ENCODE peak calls at places on chromosomes 11 and 22, in seven cellular contexts. S is CD4-positive, alpha-beta T cell; A is AG04450; H is NCI-H510A treated with DMSO at 0.1 percent for 48 hours; D is activated naive CD8-positive, alpha-beta T cell treated with anti-CD3 and anti-CD28 coated beads, Interleukin-2, amount 50 U/mL, for 16 hours; P is non-pigmented ciliary epithelial cell; Y is GM12865. Z is an unnamed sample.

GRCh38 chr11:46664612-46665011 is 35.8 kb downstream of the ARHGAP1 start:
- DNase-seq in H (no peak), A (no peak), Y (no peak), D (no peak), P (no peak), S (no peak), Z (peak)

GRCh38 chr11:110759972-110760381 is 47.7 kb upstream of the ARHGAP20 start:
- DNase-seq in H (no peak), P (peak), Y (no peak), A (no peak), S (no peak), D (no peak), Z (no peak)

GRCh38 chr11:123856444-123856843 is 29.0 kb downstream of the TMEM225 start:
- DNase-seq in A (no peak), Y (no peak), S (no peak), P (no peak), H (no peak), D (no peak), Z (no peak)

GRCh38 chr22:18048441-18048898 is 24.1 kb upstream of the MICAL3 start:
- DNase-seq in P (no peak), S (no peak), H (no peak), Y (no peak), D (no peak), A (peak), Z (peak)

GRCh38 chr11:66639066-66639813 is 737 bp downstream of the RBM4 start:
- DNase-seq in Y (peak), D (no peak), S (peak), H (peak), A (no peak), P (no peak), Z (no peak)

GRCh38 chr11:46357483-46357936 is 10.2 kb downstream of the DGKZ start:
- DNase-seq in A (no peak), S (no peak), P (no peak), D (no peak), Y (no peak), H (no peak), Z (no peak)

GRCh38 chr22:47199261-47199948 is 437.0 kb downstream of the TBC1D22A start:
- DNase-seq in A (no peak), H (no peak), S (no peak), P (no peak), D (no peak), Y (no peak), Z (no peak)

GRCh38 chr11:134261626-134262488 is 8.5 kb downstream of the ACAD8 start:
- DNase-seq in A (no peak), Y (peak), S (peak), H (no peak), P (no peak), D (no peak), Z (peak)

GRCh38 chr11:132586801-132587200 is 945.5 kb downstream of the OPCML start:
- DNase-seq in D (no peak), P (no peak), S (no peak), A (peak), H (no peak), Y (no peak), Z (no peak)

GRCh38 chr11:47412152-47412746 is 3.9 kb downstream of the SLC39A13 start:
- DNase-seq in Y (peak), D (no peak), H (no peak), A (no peak), P (no peak), S (peak), Z (peak)

GRCh38 chr11:86383314-86383713 is 8.6 kb downstream of the CCDC81 start:
- DNase-seq in Y (no peak), A (no peak), H (no peak), D (no peak), S (no peak), P (no peak), Z (no peak)

GRCh38 chr11:32446227-32446626 is 10.9 kb upstream of the WT1 start:
- DNase-seq in P (no peak), H (no peak), D (no peak), A (no peak), S (no peak), Y (no peak), Z (no peak)

GRCh38 chr11:29129850-29130249 is 887.0 kb downstream of the KCNA4 start:
- DNase-seq in D (no peak), P (no peak), A (no peak), S (no peak), H (no peak), Y (no peak), Z (peak)

GRCh38 chr11:63552921-63553320 is 10.3 kb downstream of the PLAAT2 start:
- DNase-seq in D (no peak), P (no peak), Y (no peak), H (no peak), A (no peak), S (no peak), Z (no peak)

GRCh38 chr11:133927690-133928627 is 28.8 kb downstream of the IGSF9B start:
- DNase-seq in D (peak), P (no peak), S (peak), H (peak), Y (peak), A (peak), Z (peak)

GRCh38 chr11:41201156-41201555 is 258.3 kb downstream of the LRRC4C start:
- DNase-seq in A (no peak), Y (peak), S (no peak), H (peak), D (no peak), P (no peak), Z (no peak)

GRCh38 chr11:134402910-134403309 is 9.1 kb downstream of the B3GAT1 start:
- DNase-seq in D (no peak), P (no peak), H (no peak), Y (no peak), A (no peak), S (no peak), Z (no peak)

GRCh38 chr11:108289699-108290098 is 66.8 kb downstream of the ATM start:
- DNase-seq in H (peak), A (no peak), P (no peak), S (no peak), D (no peak), Y (peak), Z (no peak)

GRCh38 chr11:12682730-12683500 is 8.7 kb downstream of the TEAD1 start:
- DNase-seq in Y (no peak), H (no peak), S (no peak), A (no peak), D (no peak), P (no peak), Z (peak)

GRCh38 chr22:43964314-43964857 is 9.1 kb downstream of the SAMM50 start:
- DNase-seq in S (no peak), Y (no peak), A (no peak), P (no peak), D (no peak), H (no peak), Z (no peak)

GRCh38 chr22:24247011-24247507 is 2.2 kb upstream of the GGT5 start:
- DNase-seq in Y (no peak), D (no peak), P (no peak), H (no peak), S (no peak), A (no peak), Z (no peak)

GRCh38 chr11:77503006-77503405 is 29.1 kb upstream of the PAK1 start:
- DNase-seq in S (no peak), A (no peak), D (no peak), P (no peak), H (no peak), Y (no peak), Z (no peak)

GRCh38 chr11:67638535-67639437 is 777 bp downstream of the TBX10 start:
- DNase-seq in H (no peak), A (no peak), P (no peak), S (no peak), D (no peak), Y (no peak), Z (no peak)

GRCh38 chr11:105767945-105768344 is 158.1 kb downstream of the GRIA4 start:
- DNase-seq in A (no peak), S (no peak), H (no peak), P (no peak), Y (no peak), D (no peak), Z (no peak)

GRCh38 chr11:1197886-1198765 is 24.7 kb upstream of the MUC5B start:
- DNase-seq in Y (no peak), H (no peak), P (no peak), S (no peak), D (no peak), A (no peak), Z (no peak)